ENCODE peak calls at places on chromosomes 5 and 9, in four cellular contexts. G is mesenchymal stem cell, U is H9, X is neuronal stem cell. W is an unnamed sample.
A peak's percentile ranks its signal among the peaks of the same experiment; 100 is the strongest.

GRCh38 chr9:90546200-90546599 is 96.4 kb downstream of the DIRAS2 start:
- DNase-seq in G (peak; percentile 90), U (no peak), X (peak; percentile 88), W (peak; percentile 93)

GRCh38 chr9:12775963-12776774 is 1.3 kb downstream of the LURAP1L start:
- DNase-seq in G (peak; percentile 93), U (peak; percentile 88), X (peak; percentile 53), W (peak; percentile 85)

GRCh38 chr5:16809816-16810502 is 126.1 kb downstream of the MYO10 start:
- DNase-seq in G (peak; percentile 85), U (no peak), X (no peak), W (no peak)

GRCh38 chr5:166883016-166883415 is 1408.4 kb upstream of the WWC1 start:
- DNase-seq in G (peak; percentile 6), U (no peak), X (no peak), W (peak; percentile 25)

GRCh38 chr5:126359884-126360283 is 63.3 kb upstream of the GRAMD2B start:
- DNase-seq in G (peak; percentile 92), U (no peak), X (no peak), W (no peak)

GRCh38 chr5:150653145-150653761 is 7.8 kb upstream of the MYOZ3 start:
- DNase-seq in G (no peak), U (no peak), X (no peak), W (no peak)

GRCh38 chr9:26261503-26262330 is 583.5 kb upstream of the TUSC1 start:
- DNase-seq in G (peak; percentile 89), U (peak; percentile 27), X (no peak), W (peak; percentile 68)

GRCh38 chr5:23884405-23884804 is 377.0 kb downstream of the PRDM9 start:
- DNase-seq in G (no peak), U (no peak), X (no peak), W (no peak)

GRCh38 chr9:93963969-93964368 is 8.8 kb upstream of the BARX1 start:
- DNase-seq in G (no peak), U (no peak), X (no peak), W (no peak)

GRCh38 chr5:1769017-1769640 is 30.5 kb downstream of the MRPL36 start:
- DNase-seq in G (no peak), U (no peak), X (no peak), W (no peak)

GRCh38 chr5:107289030-107289714 is 381.6 kb downstream of the EFNA5 start:
- DNase-seq in G (no peak), U (no peak), X (no peak), W (no peak)

GRCh38 chr9:20940447-20941176 is 90.8 kb downstream of the HACD4 start:
- DNase-seq in G (peak; percentile 9), U (no peak), X (no peak), W (peak; percentile 7)

GRCh38 chr9:20321683-20322082 is 300.6 kb downstream of the MLLT3 start:
- DNase-seq in G (no peak), U (no peak), X (no peak), W (no peak)

GRCh38 chr9:107342762-107343161 is 59.7 kb downstream of the RAD23B start:
- DNase-seq in G (no peak), U (no peak), X (no peak), W (no peak)

GRCh38 chr9:131633491-131634031 is 88.2 kb downstream of the PRRT1B start:
- DNase-seq in G (no peak), U (no peak), X (no peak), W (no peak)

GRCh38 chr5:89313804-89314588 is 431.0 kb upstream of the MEF2C start:
- DNase-seq in G (peak; percentile 92), U (no peak), X (no peak), W (peak; percentile 14)

GRCh38 chr9:136622538-136622948 is 40.2 kb upstream of the EGFL7 start:
- DNase-seq in G (no peak), U (no peak), X (no peak), W (no peak)

GRCh38 chr9:131405429-131405828 is 11.5 kb downstream of the PRRC2B start:
- DNase-seq in G (no peak), U (peak; percentile 81), X (no peak), W (peak; percentile 98)

GRCh38 chr5:21810737-21811316 is 1042.3 kb downstream of the CDH12 start:
- DNase-seq in G (peak; percentile 10), U (no peak), X (peak; percentile 2), W (peak; percentile 19)

GRCh38 chr5:134451618-134452505 is 40.2 kb upstream of the CDKN2AIPNL start:
- DNase-seq in G (peak; percentile 86), U (no peak), X (no peak), W (no peak)

GRCh38 chr5:45376463-45376862 is 319.7 kb downstream of the HCN1 start:
- DNase-seq in G (peak; percentile 37), U (no peak), X (no peak), W (no peak)

GRCh38 chr9:17134396-17134842 is 421 bp upstream of the CNTLN start:
- DNase-seq in G (peak; percentile 49), U (no peak), X (no peak), W (no peak)

GRCh38 chr5:22541037-22541436 is 312.1 kb downstream of the CDH12 start:
- DNase-seq in G (no peak), U (no peak), X (no peak), W (peak; percentile 2)

GRCh38 chr5:15554542-15554941 is 54.6 kb downstream of the FBXL7 start:
- DNase-seq in G (no peak), U (peak; percentile 53), X (no peak), W (peak; percentile 45)
- H2BK5ac ChIP-seq in G (no peak overlapping the region), U (no peak overlapping the region), X (no peak overlapping the region), W (no peak overlapping the region)

GRCh38 chr9:81125446-81126092 is 563.8 kb downstream of the TLE1 start:
- DNase-seq in G (peak; percentile 42), U (no peak), X (no peak), W (peak; percentile 41)

GRCh38 chr9:81128701-81129100 is 560.6 kb downstream of the TLE1 start:
- DNase-seq in G (no peak), U (no peak), X (no peak), W (no peak)

GRCh38 chr9:81118416-81118815 is 570.9 kb downstream of the TLE1 start:
- DNase-seq in G (peak; percentile 58), U (no peak), X (no peak), W (no peak)

DNA sequence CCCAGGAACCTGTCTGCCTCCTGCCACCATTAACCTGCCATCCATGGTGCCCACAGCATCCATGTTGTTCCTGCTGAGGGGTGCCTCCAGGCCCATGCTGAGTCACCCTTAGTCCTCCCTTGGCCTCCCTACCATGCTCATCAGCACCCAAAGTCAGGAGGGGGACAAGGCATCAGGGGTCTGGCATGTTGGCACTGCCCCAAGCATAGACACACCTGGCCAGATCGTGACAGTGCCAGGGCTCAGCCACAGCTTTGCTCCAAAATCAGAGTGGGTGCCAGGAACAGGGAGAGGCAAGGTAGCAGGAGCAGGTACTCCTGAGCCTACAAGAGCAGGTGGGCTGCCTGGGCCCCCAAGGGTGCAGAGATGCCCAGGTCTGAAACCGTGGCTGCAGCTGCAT is 566.6 kb downstream of the TLE1 start:
- DNase-seq in G (no peak), U (no peak), X (no peak), W (no peak)
- H4K8ac ChIP-seq in G (no peak overlapping the region), U (no peak overlapping the region), X (peak overlapping the region; percentile 86), W (no peak overlapping the region)

GRCh38 chr5:81234801-81235200 is 1.7 kb downstream of the CKMT2 start:
- DNase-seq in G (no peak), U (no peak), X (no peak), W (peak; percentile 46)

GRCh38 chr5:81235287-81236072 is 2.4 kb downstream of the CKMT2 start:
- DNase-seq in G (no peak), U (no peak), X (no peak), W (no peak)

GRCh38 chr5:81233080-81233634 is at the start of gene CKMT2:
- DNase-seq in G (peak; percentile 49), U (peak; percentile 95), X (peak; percentile 40), W (peak; percentile 86)

GRCh38 chr5:81232449-81233079 is 558 bp upstream of the CKMT2 start:
- DNase-seq in G (peak; percentile 24), U (peak; percentile 38), X (no peak), W (no peak)

DNA sequence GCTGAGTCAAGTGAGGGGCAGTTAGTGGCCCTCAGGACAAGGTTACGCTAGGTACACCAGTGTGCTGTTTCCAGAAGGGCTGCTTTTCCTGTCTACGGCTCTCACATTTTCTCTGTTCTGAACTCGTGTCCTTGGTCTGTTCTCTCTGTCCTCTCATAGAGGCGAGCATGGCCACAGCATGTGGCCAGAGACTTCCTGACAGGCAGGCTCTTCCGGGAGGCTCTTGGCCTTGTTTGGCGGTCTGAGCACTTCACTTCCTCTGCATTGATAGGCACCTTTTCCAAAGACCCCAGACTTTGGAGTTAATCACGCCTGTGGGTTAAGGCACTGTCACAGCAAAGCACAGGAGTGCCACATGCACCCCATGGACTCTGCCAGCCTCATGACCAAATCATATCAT is 1.2 kb downstream of the CKMT2 start:
- DNase-seq in G (no peak), U (peak; percentile 42), X (no peak), W (peak; percentile 36)
- H2BK5ac ChIP-seq in G (no peak overlapping the region), U (no peak overlapping the region), X (no peak overlapping the region), W (no peak overlapping the region)

GRCh38 chr5:138996120-138996519 is 121.0 kb upstream of the LRRTM2 start:
- DNase-seq in G (no peak), U (no peak), X (no peak), W (no peak)
- H4K8ac ChIP-seq in G (no peak overlapping the region), U (no peak overlapping the region), X (no peak overlapping the region), W (no peak overlapping the region)

GRCh38 chr9:133939845-133940244 is 52.3 kb downstream of the VAV2 start:
- DNase-seq in G (no peak), U (no peak), X (no peak), W (no peak)
- H2BK5ac ChIP-seq in G (no peak overlapping the region), U (no peak overlapping the region), X (no peak overlapping the region), W (no peak overlapping the region)

DNA sequence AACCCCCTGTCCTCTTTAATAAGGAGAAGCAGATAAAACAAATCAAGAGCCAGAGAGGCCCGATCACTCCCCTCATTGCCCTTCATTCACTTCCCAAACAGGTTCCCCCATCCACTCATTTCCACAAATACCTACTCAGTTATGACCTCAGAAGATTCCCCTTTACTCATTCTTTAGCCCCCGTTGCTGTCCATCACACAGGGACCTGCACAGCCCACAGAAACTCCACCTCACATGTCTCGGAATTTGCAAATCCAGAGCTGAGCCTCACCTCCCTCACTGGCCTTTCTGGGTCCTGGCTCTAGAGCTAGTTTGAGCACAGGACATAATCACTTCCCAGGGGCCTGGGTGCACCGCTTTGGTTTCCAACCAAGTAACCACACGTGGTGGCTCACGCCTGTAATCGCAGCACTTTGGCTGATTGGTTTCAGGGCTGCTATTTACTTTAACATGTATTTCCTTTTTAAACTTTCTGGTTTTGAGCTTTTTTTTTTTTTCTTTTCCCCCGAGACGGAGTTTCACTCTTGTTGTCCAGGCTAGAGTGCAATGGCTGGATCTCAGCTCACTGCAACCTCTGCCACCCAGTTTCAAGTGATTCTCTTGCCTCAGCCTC is 17.8 kb downstream of the ATP6V0E1 start:
- DNase-seq in G (no peak), U (no peak), X (no peak), W (no peak)
- H4K8ac ChIP-seq in G (no peak overlapping the region), U (no peak overlapping the region), X (no peak overlapping the region), W (no peak overlapping the region)

DNA sequence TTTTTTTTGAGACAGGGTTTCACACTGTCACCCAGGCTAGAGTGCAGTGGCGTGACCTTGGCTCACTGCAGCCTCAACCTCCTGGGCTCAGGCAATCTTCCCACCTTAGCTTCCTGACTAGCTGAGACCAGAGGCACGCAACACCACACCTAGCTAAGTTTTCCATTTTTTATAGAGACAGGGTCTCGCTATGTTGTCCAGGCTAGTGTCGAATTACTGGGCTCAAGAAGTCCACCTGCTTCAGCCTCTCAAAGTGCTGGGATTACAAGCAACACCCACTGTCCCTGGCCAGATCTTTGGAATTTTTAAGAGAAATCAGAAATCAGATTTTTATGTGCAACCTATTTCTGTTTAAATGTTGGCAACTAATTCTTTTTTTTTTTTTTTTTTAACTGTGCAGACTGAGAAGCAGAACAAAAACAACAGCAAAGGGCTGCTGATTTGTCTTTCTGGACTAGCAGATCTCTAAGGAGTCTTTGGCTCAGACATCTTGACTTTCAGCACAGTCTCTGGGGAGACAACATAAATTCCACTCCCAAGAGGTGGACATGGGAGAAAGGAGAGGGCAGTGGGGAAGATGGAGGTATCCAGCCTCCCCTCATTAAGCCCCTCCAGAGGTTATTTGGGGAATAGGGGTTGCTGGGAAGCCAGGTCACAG is 54.4 kb upstream of the FABP6 start:
- DNase-seq in G (no peak), U (no peak), X (no peak), W (no peak)
- H2BK5ac ChIP-seq in G (no peak overlapping the region), U (no peak overlapping the region), X (no peak overlapping the region), W (no peak overlapping the region)